ENCODE peak calls at places on chromosomes 7 and 10, in five cellular contexts. Z, A, E, Y and M are unnamed samples. For H3K27me3, the result is how much of the 10 kb centered on the place peaks cover.

GRCh38 chr10:16741540-16741939 is 75.7 kb downstream of the RSU1 start:
- DNase-seq in E (no peak), Y (no peak), Z (no peak), A (no peak), M (no peak)

GRCh38 chr7:46006212-46006611 is 85.1 kb upstream of the IGFBP3 start:
- DNase-seq in Z (no peak), E (no peak), A (no peak), Y (no peak), M (no peak)

GRCh38 chr7:95324396-95324795 is at the start of gene PON1:
- DNase-seq in Y (no peak), Z (no peak), E (no peak), A (no peak), M (no peak)

GRCh38 chr10:71752391-71753090 is 20.8 kb downstream of the VSIR start:
- DNase-seq in Y (no peak), Z (no peak), E (no peak), A (no peak), M (no peak)

GRCh38 chr7:106485031-106485551 is 175.9 kb downstream of the CCDC71L start:
- DNase-seq in E (no peak), A (peak), Z (peak), Y (no peak), M (peak)

GRCh38 chr10:71241114-71241898 is 28.9 kb downstream of the UNC5B start:
- DNase-seq in Z (peak), Y (no peak), E (no peak), A (no peak), M (peak)

GRCh38 chr7:104124469-104124868 is 83.3 kb downstream of the ORC5 start:
- DNase-seq in Z (no peak), Y (no peak), A (no peak), E (no peak), M (no peak)

GRCh38 chr7:86961686-86962085 is 97.8 kb downstream of the ELAPOR2 start:
- DNase-seq in Y (no peak), A (no peak), E (no peak), Z (no peak), M (peak)

GRCh38 chr7:137122145-137122544 is 221.4 kb downstream of the PTN start:
- DNase-seq in E (no peak), A (no peak), Y (no peak), Z (no peak), M (no peak)

GRCh38 chr7:133873631-133874030 is 253.5 kb upstream of the LRGUK start:
- DNase-seq in Z (no peak), Y (no peak), E (no peak), A (no peak), M (peak)

GRCh38 chr10:28179490-28180099 is 123.3 kb downstream of the MPP7 start:
- DNase-seq in Z (peak), E (peak), Y (peak), A (peak), M (peak)

GRCh38 chr10:87818505-87819273 is 663 bp upstream of the ATAD1 start:
- DNase-seq in Z (peak), E (peak), A (peak), Y (peak), M (peak)

GRCh38 chr10:33145451-33146188 is 187.6 kb upstream of the ITGB1 start:
- DNase-seq in Z (no peak), E (no peak), Y (no peak), A (no peak), M (no peak)

GRCh38 chr10:75042292-75042974 is 69.0 kb upstream of the SAMD8 start:
- DNase-seq in E (no peak), A (peak), Z (peak), Y (no peak), M (peak)

GRCh38 chr10:122127943-122128342 is 139.0 kb downstream of the TACC2 start:
- DNase-seq in A (peak), Z (peak), E (no peak), Y (no peak), M (peak)

GRCh38 chr10:17229016-17229716 is 1.1 kb downstream of the VIM start:
- DNase-seq in Y (peak), A (peak), Z (peak), E (peak), M (peak)

GRCh38 chr10:124461642-124462347 is at the start of gene LHPP:
- DNase-seq in E (peak), Z (peak), A (peak), Y (peak), M (peak)

GRCh38 chr10:71880425-71881306 is 29.6 kb upstream of the PSAP start:
- DNase-seq in A (no peak), Z (no peak), Y (peak), E (no peak), M (no peak)

GRCh38 chr10:111023060-111023459 is 53.8 kb upstream of the ADRA2A start:
- DNase-seq in A (no peak), Z (no peak), Y (no peak), E (no peak), M (no peak)

GRCh38 chr10:93872776-93873175 is 21.0 kb upstream of the SLC35G1 start:
- DNase-seq in A (no peak), E (no peak), Y (no peak), Z (peak), M (no peak)

GRCh38 chr7:12481722-12482121 is 78.1 kb upstream of the VWDE start:
- DNase-seq in E (no peak), A (no peak), Z (peak), Y (no peak), M (no peak)

GRCh38 chr10:77195101-77195500 is 442.5 kb downstream of the KCNMA1 start:
- DNase-seq in Z (peak), A (peak), E (no peak), Y (no peak), M (peak)

GRCh38 chr10:33289776-33290175 is 44.7 kb downstream of the NRP1 start:
- DNase-seq in Y (no peak), Z (no peak), A (no peak), E (no peak), M (no peak)

GRCh38 chr10:114550756-114551290 is 107.3 kb downstream of the ABLIM1 start:
- DNase-seq in Y (no peak), A (peak), E (no peak), Z (peak), M (peak)

GRCh38 chr10:3886191-3886590 is 101.2 kb upstream of the KLF6 start:
- DNase-seq in A (no peak), Z (peak), Y (no peak), E (no peak), M (peak)

GRCh38 chr10:110544958-110545537 is 22.4 kb upstream of the SMC3 start:
- DNase-seq in Y (no peak), E (no peak), Z (peak), A (no peak), M (peak)

GRCh38 chr7:19982841-19983835 is 209.7 kb upstream of the TMEM196 start:
- DNase-seq in A (peak), Z (peak), E (peak), Y (peak), M (peak)

GRCh38 chr10:58781873-58782488 is 269.3 kb downstream of the BICC1 start:
- DNase-seq in A (peak), Y (no peak), Z (peak), E (peak), M (no peak)

GRCh38 chr7:129103561-129104324 is 40.8 kb upstream of the TSPAN33 start:
- DNase-seq in Y (no peak), E (no peak), Z (no peak), A (no peak), M (no peak)

GRCh38 chr10:101485681-101486554 is 102.1 kb downstream of the POLL start:
- DNase-seq in E (peak), Z (no peak), A (no peak), Y (no peak), M (no peak)
- H3K9ac ChIP-seq in E (no peak), Z (no peak), A (no peak), Y (no peak), M (no peak)

GRCh38 chr7:27187158-27187701 is 2.2 kb upstream of the HOXA11 start:
- DNase-seq in A (peak), Z (no peak), E (no peak), Y (no peak), M (no peak)

GRCh38 chr7:27185708-27186449 is 847 bp upstream of the HOXA11 start:
- DNase-seq in A (no peak), Z (no peak), E (no peak), Y (no peak), M (no peak)

GRCh38 chr7:27187702-27188665 is 3.0 kb upstream of the HOXA11 start:
- DNase-seq in A (peak), Z (no peak), Y (peak), E (no peak), M (no peak)

GRCh38 chr7:27185013-27185707 is at the start of gene HOXA11:
- DNase-seq in Z (no peak), Y (no peak), A (peak), E (no peak), M (no peak)

DNA sequence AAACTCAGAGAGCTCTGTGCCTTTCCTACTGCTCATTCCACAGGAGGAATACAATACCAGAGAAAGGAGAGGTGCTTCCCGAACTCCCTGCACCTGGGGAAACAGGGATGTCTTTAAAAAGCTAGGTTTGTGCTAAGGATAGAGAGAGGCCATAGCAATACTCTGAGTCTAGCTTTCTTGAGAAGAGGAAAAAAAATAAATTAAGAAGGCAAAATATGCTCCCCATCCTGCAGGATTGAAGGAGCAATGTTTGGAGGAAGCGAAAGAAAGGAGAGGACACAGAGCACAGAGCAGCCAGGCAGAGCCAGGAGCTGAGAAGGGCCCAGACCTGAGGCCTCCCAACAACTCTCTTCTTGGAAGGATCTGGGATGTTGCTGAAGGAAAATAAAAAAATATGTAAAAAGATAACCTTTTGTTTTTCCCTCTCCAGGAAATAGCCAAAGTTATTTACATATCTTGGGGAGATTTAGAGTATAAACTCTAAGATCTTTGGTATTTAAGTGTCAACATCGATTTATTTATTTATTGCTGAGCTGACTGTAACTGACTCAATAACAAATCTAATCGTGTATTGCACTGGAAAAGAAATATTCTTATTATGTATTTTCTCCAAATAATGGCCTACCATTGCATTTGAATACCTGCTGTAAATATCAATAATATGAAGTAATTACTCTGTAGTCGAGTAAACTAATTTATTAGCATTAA is 1.6 kb upstream of the HOXA11 start:
- DNase-seq in Y (no peak), Z (no peak), A (no peak), E (no peak), M (no peak)
- H3K27me3 ChIP-seq in Y (under half), Z (under half), A (under half), E (half or more), M (half or more)

DNA sequence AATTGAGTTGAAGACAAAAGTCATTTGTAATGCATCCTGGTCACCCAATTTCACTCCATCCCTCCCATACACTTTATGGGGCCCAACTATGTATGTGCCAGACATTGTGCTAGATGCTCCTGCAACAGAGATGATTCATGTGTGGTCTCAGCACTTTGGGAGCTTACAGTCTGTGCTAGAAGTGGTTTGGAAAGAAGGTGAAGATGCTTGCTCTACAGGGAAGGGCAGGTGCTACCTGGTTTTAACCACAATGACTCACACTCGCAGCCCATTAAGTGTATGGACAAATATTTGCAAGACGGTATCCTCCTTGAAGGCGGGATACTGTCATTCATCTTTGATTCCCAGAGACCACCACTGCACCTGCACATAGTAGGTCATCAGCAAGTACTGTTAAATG is 257.6 kb downstream of the OTUD1 start:
- DNase-seq in Y (no peak), Z (no peak), E (no peak), A (peak), M (no peak)
- H3K9ac ChIP-seq in Y (no peak), Z (no peak), E (no peak), A (no peak), M (no peak)

GRCh38 chr7:126589068-126589684 is 663.6 kb downstream of the GRM8 start:
- DNase-seq in Y (peak), E (no peak), A (no peak), Z (no peak), M (no peak)
- H3K27me3 ChIP-seq in Y (under half), E (under half), A (under half), Z (under half), M (under half)

DNA sequence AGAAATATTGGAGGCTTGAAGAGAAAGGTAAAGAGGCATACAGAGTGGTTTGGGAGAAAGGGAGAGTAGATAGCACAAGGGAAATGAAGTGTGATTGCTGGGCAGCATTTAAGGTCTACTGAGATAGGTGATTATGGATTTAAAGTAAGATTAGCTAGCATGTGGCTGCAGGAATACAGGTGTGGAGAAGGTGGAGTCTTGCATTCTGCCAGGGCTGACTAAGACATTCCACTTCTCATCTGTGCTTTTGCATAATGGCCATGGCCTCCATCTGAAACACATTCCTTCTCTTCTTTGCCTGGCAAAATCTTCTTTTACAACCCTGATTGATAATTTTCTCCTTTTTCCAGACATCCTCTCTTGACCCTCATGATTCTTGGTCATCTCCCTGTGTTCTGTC is 31.6 kb upstream of the PCGF5 start:
- DNase-seq in Y (no peak), Z (no peak), E (no peak), A (no peak), M (no peak)
- H3K9ac ChIP-seq in Y (no peak), Z (no peak), E (peak), A (no peak), M (no peak)

GRCh38 chr7:151254851-151255250 is 6.4 kb upstream of the SMARCD3 start:
- DNase-seq in E (no peak), Y (no peak), Z (no peak), A (no peak), M (no peak)
- H3K27me3 ChIP-seq in E (under half), Y (half or more), Z (under half), A (under half), M (under half)

DNA sequence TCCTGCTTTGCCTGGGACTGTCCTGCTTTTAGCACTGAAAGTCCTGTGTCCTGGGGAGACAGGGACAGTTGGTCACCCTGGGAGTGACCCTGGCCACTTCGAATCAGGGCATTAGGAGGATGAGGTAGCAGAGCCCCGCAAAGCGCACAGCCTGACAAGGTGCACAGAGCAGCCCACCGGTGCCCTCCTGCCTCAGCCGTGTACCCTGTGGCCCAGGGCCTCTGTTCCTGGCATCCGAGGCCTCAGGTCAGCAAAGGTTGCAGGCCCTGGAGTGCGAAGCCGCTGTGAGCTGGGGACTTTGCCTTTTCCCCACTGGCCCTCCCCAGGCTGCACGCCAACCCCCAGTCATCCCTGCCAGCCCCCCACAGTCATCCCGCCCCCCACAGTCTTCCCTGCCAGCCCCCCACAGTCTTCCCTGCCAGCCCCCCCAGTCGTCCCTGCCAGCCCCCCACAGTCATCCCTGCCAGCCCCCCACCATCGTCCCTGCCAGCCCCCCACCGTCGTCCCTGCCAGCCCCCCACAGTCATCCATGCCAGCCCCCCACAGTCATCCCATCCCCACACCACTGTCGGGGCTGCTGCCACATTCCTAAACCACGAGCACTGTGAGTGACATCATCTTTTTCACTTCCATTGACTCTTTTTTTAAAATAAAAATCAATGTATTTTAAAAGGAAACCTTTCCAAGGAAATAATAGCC is 91.8 kb downstream of the RGS10 start:
- DNase-seq in A (peak), E (no peak), Y (no peak), Z (peak), M (no peak)
- H3K9ac ChIP-seq in A (peak), E (no peak), Y (no peak), Z (no peak), M (no peak)

GRCh38 chr10:128489324-128490247 is 363.4 kb upstream of the MKI67 start:
- DNase-seq in Z (no peak), A (no peak), E (no peak), Y (no peak), M (no peak)

GRCh38 chr10:128487517-128487916 is 361.3 kb upstream of the MKI67 start:
- DNase-seq in A (no peak), E (no peak), Y (no peak), Z (no peak), M (no peak)

GRCh38 chr10:128483216-128483615 is 357.0 kb upstream of the MKI67 start:
- DNase-seq in A (no peak), Y (no peak), Z (no peak), E (no peak), M (no peak)

GRCh38 chr10:128484041-128484440 is 357.8 kb upstream of the MKI67 start:
- DNase-seq in Y (no peak), E (no peak), Z (no peak), A (no peak), M (no peak)

DNA sequence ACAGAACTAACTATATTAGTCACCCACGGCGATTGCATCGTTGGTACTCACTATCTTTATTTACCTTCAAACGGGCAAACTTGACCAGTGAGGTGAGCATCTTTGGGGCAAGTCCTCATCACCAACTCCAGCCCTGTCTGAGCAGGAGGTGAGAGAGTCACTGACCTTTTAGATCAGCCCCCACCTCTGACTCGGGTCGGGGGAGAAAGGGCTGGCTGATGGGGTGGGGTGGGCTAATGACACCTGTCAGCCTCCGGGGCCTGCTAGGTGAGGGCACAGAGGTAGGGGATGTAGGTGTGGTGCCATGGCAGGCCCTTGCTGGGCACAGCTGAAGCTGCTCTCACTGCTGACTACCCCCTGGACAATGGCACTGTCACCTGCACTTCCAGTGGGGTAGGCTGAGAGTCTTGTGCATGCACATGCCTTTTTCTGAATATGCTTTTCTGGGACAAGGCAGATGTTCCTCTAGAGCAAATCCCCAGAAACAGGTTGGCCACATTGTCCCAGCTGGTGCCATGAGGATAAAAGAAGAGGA is 359.5 kb upstream of the MKI67 start:
- DNase-seq in A (no peak), Z (no peak), E (no peak), Y (no peak), M (no peak)
- H3K27me3 ChIP-seq in A (under half), Z (under half), E (under half), Y (under half), M (under half)